ENCODE peak calls at places on chromosome 17, in four cellular contexts. F, E, A and Q are unnamed samples.

GRCh38 chr17:330993-331701 is 21.5 kb downstream of the RPH3AL start:
- DNase-seq in F (peak), E (peak), A (no peak), Q (no peak)

GRCh38 chr17:57508706-57509105 is 236.4 kb downstream of the CCDC182 start:
- DNase-seq in F (no peak), E (no peak), A (no peak), Q (no peak)

GRCh38 chr17:8125196-8125946 is 1.5 kb upstream of the HES7 start:
- DNase-seq in F (peak), E (peak), A (peak), Q (peak)

GRCh38 chr17:68437979-68438877 is 19.1 kb downstream of the WIPI1 start:
- DNase-seq in F (no peak), E (peak), A (peak), Q (no peak)

GRCh38 chr17:77273397-77274136 is 132.8 kb downstream of the SEC14L1 start:
- DNase-seq in F (no peak), E (no peak), A (no peak), Q (no peak)

GRCh38 chr17:75853410-75853809 is 1.7 kb downstream of the WBP2 start:
- DNase-seq in F (no peak), E (no peak), A (no peak), Q (no peak)

GRCh38 chr17:81034168-81034777 is 678 bp upstream of the BAIAP2 start:
- DNase-seq in F (no peak), E (no peak), A (no peak), Q (peak)

GRCh38 chr17:81030726-81031570 is 4.0 kb upstream of the BAIAP2 start:
- DNase-seq in F (no peak), E (peak), A (no peak), Q (no peak)

GRCh38 chr17:27741971-27742370 is 58.4 kb downstream of the NOS2 start:
- DNase-seq in F (no peak), E (no peak), A (no peak), Q (no peak)

GRCh38 chr17:2093349-2093748 is 38.4 kb downstream of the HIC1 start:
- DNase-seq in F (no peak), E (peak), A (no peak), Q (no peak)

GRCh38 chr17:79808763-79809529 is 12.1 kb upstream of the CBX8 start:
- DNase-seq in F (no peak), E (peak), A (peak), Q (peak)

GRCh38 chr17:17108681-17109049 is 66.4 kb downstream of the MPRIP start:
- DNase-seq in F (peak), E (peak), A (no peak), Q (no peak)

GRCh38 chr17:31248986-31249385 is 48.1 kb downstream of the OMG start:
- DNase-seq in F (no peak), E (no peak), A (no peak), Q (no peak)

GRCh38 chr17:10019941-10020403 is 114.9 kb upstream of the RCVRN start:
- DNase-seq in F (no peak), E (no peak), A (no peak), Q (peak)

GRCh38 chr17:19014628-19015215 is 10.2 kb upstream of the FAM83G start:
- DNase-seq in F (no peak), E (no peak), A (no peak), Q (no peak)

GRCh38 chr17:28610372-28610771 is 3.6 kb downstream of the RSKR start:
- DNase-seq in F (no peak), E (no peak), A (no peak), Q (no peak)

GRCh38 chr17:56887105-56887504 is 26.7 kb downstream of the TRIM25 start:
- DNase-seq in F (no peak), E (no peak), A (peak), Q (no peak)

GRCh38 chr17:61209099-61209439 is 190.6 kb upstream of the TBX2 start:
- DNase-seq in F (no peak), E (no peak), A (no peak), Q (no peak)

GRCh38 chr17:55451758-55452468 is 30.3 kb upstream of the MMD start:
- DNase-seq in F (no peak), E (no peak), A (no peak), Q (no peak)

GRCh38 chr17:10666921-10667320 is 9.8 kb upstream of the MYH3 start:
- DNase-seq in F (no peak), E (no peak), A (no peak), Q (no peak)

GRCh38 chr17:45110676-45111611 is 21.4 kb downstream of the PLCD3 start:
- DNase-seq in F (no peak), E (no peak), A (no peak), Q (no peak)

GRCh38 chr17:17970699-17971430 is 1.3 kb downstream of the TOM1L2 start:
- DNase-seq in F (no peak), E (no peak), A (no peak), Q (no peak)

GRCh38 chr17:1197379-1197778 is 17.6 kb upstream of the ABR start:
- DNase-seq in F (no peak), E (no peak), A (no peak), Q (no peak)

GRCh38 chr17:14688134-14688533 is 387.3 kb downstream of the HS3ST3B1 start:
- DNase-seq in F (no peak), E (no peak), A (no peak), Q (no peak)

GRCh38 chr17:14745122-14745521 is 444.2 kb downstream of the HS3ST3B1 start:
- DNase-seq in F (no peak), E (no peak), A (no peak), Q (no peak)

GRCh38 chr17:73856585-73856984 is 212.3 kb upstream of the SDK2 start:
- DNase-seq in F (no peak), E (no peak), A (no peak), Q (no peak)

GRCh38 chr17:36117505-36118382 is 14.1 kb downstream of the CCL4 start:
- DNase-seq in F (no peak), E (no peak), A (peak), Q (peak)

GRCh38 chr17:75069783-75070182 is 18.0 kb upstream of the SLC16A5 start:
- DNase-seq in F (no peak), E (no peak), A (no peak), Q (no peak)

GRCh38 chr17:81667754-81668153 is 1.2 kb downstream of the CCDC137 start:
- DNase-seq in F (no peak), E (no peak), A (peak), Q (peak)

GRCh38 chr17:33521784-33522183 is 228.7 kb upstream of the ASIC2 start:
- DNase-seq in F (no peak), E (peak), A (peak), Q (peak)

GRCh38 chr17:42181851-42182207 is 887 bp upstream of the KCNH4 start:
- DNase-seq in F (no peak), E (no peak), A (no peak), Q (no peak)

GRCh38 chr17:44967907-44968224 is 237 bp downstream of the C1QL1 start:
- DNase-seq in F (no peak), E (no peak), A (no peak), Q (no peak)

GRCh38 chr17:60260540-60260939 is 110.8 kb downstream of the CA4 start:
- DNase-seq in F (no peak), E (no peak), A (no peak), Q (no peak)

GRCh38 chr17:3773966-3774365 is 27.0 kb downstream of the ITGAE start:
- DNase-seq in F (no peak), E (no peak), A (no peak), Q (no peak)